ENCODE peak calls at places on chromosomes 2 and 18, in nine cellular contexts. K is adipocyte; P is kidney; H is CD8-positive, alpha-beta memory T cell; M is Caki2; U is activated CD4-positive, alpha-beta T cell treated with anti-CD3 and anti-CD28 coated beads, Interleukin-2, amount 50 U/mL, for 48 hours; E is left lung; S is Ammon's horn; R is germinal center. V is an unnamed sample.

GRCh38 chr2:8985561-8986326 is 17.7 kb downstream of the MBOAT2 start:
- DNase-seq in U (no peak), H (no peak), K (no peak), M (no peak), P (no peak), S (no peak), E (no peak), R (no peak), V (no peak)

GRCh38 chr2:43158259-43158880 is 68.0 kb downstream of the ZFP36L2 start:
- DNase-seq in K (peak; percentile 65), M (peak; percentile 84), P (peak; percentile 92), E (peak; percentile 87), S (peak; percentile 54), R (peak; percentile 23), H (no peak), U (peak; percentile 67), V (peak; percentile 73)

GRCh38 chr18:48123324-48123723 is 192.9 kb upstream of the SMAD2 start:
- DNase-seq in P (no peak), S (peak; percentile 54), U (no peak), K (no peak), E (no peak), H (no peak), M (no peak), R (no peak), V (no peak)

GRCh38 chr2:135052997-135053474 is 944 bp downstream of the RAB3GAP1 start:
- DNase-seq in R (no peak), M (no peak), S (no peak), U (peak; percentile 30), H (no peak), P (no peak), E (no peak), K (peak; percentile 34), V (peak; percentile 26)

GRCh38 chr18:386950-387349 is 113.6 kb downstream of the COLEC12 start:
- DNase-seq in M (no peak), P (no peak), R (no peak), S (no peak), K (no peak), H (no peak), E (no peak), U (no peak), V (no peak)

GRCh38 chr2:187874786-187875185 is 320.6 kb upstream of the TFPI start:
- DNase-seq in H (no peak), P (no peak), K (peak; percentile 27), E (no peak), U (no peak), S (no peak), M (no peak), R (no peak), V (no peak)

GRCh38 chr2:68280316-68280715 is 28.0 kb upstream of the PPP3R1 start:
- DNase-seq in H (no peak), M (no peak), R (no peak), U (no peak), K (no peak), S (no peak), E (no peak), P (no peak), V (no peak)

GRCh38 chr2:68753318-68753717 is 18.7 kb downstream of the ARHGAP25 start:
- DNase-seq in K (no peak), M (no peak), U (no peak), S (no peak), E (no peak), P (no peak), H (no peak), R (no peak), V (no peak)

GRCh38 chr2:10839813-10840212 is 27.2 kb upstream of the PDIA6 start:
- DNase-seq in M (no peak), R (no peak), P (no peak), H (no peak), E (no peak), U (no peak), S (no peak), K (peak; percentile 48), V (no peak)

GRCh38 chr2:159185401-159186130 is 100.9 kb downstream of the WDSUB1 start:
- DNase-seq in U (no peak), H (no peak), R (no peak), E (no peak), M (peak; percentile 98), K (no peak), P (no peak), S (peak; percentile 30), V (no peak)

GRCh38 chr2:55311444-55311870 is 42.4 kb upstream of the MTIF2 start:
- DNase-seq in P (no peak), S (no peak), H (no peak), M (peak; percentile 9), E (no peak), U (peak; percentile 33), R (no peak), K (peak; percentile 43), V (no peak)

GRCh38 chr18:56233595-56233994 is 404.8 kb downstream of the TXNL1 start:
- DNase-seq in H (no peak), K (peak; percentile 89), U (no peak), S (peak; percentile 36), E (no peak), R (no peak), P (no peak), M (no peak), V (no peak)

GRCh38 chr2:14902953-14903352 is 270.4 kb downstream of the LRATD1 start:
- DNase-seq in H (no peak), E (no peak), S (no peak), R (no peak), K (no peak), U (no peak), M (no peak), P (no peak), V (no peak)

GRCh38 chr2:10282621-10283105 is 20.0 kb upstream of the HPCAL1 start:
- DNase-seq in E (no peak), M (no peak), P (peak; percentile 27), U (no peak), H (no peak), S (no peak), R (no peak), K (no peak), V (no peak)

GRCh38 chr18:26516964-26517363 is 31.4 kb downstream of the KCTD1 start:
- DNase-seq in H (no peak), E (no peak), M (no peak), U (no peak), R (no peak), S (no peak), P (no peak), K (no peak), V (no peak)

GRCh38 chr2:143926731-143927130 is 593.2 kb downstream of the ZEB2 start:
- DNase-seq in E (no peak), K (no peak), P (no peak), M (no peak), S (no peak), U (no peak), R (no peak), H (no peak), V (no peak)

GRCh38 chr2:237429761-237430160 is 15.8 kb upstream of the COL6A3 start:
- DNase-seq in S (no peak), H (no peak), R (no peak), E (peak; percentile 76), U (peak; percentile 35), P (no peak), M (peak; percentile 27), K (no peak), V (no peak)

GRCh38 chr2:219406861-219407230 is 11.3 kb upstream of the DES start:
- DNase-seq in K (peak; percentile 86), U (no peak), S (no peak), M (no peak), P (no peak), E (no peak), R (no peak), H (no peak), V (no peak)

GRCh38 chr18:36403896-36404824 is 106.6 kb downstream of the FHOD3 start:
- DNase-seq in S (no peak), R (no peak), U (no peak), E (no peak), P (no peak), H (no peak), M (no peak), K (no peak), V (no peak)

GRCh38 chr2:7777668-7778067 is 860.5 kb downstream of the RNF144A start:
- DNase-seq in K (no peak), R (no peak), S (no peak), U (no peak), M (no peak), P (no peak), H (no peak), E (no peak), V (no peak)

GRCh38 chr2:52934354-52934898 is 833.2 kb upstream of the CHAC2 start:
- DNase-seq in U (no peak), P (no peak), K (peak; percentile 83), E (no peak), R (no peak), M (peak; percentile 62), S (no peak), H (no peak), V (no peak)

GRCh38 chr2:64622443-64623231 is 31.1 kb downstream of the SERTAD2 start:
- DNase-seq in R (no peak), H (no peak), E (no peak), K (no peak), U (no peak), S (no peak), P (no peak), M (no peak), V (no peak)

GRCh38 chr2:152875832-152876669 is 157.6 kb downstream of the ARL6IP6 start:
- DNase-seq in U (no peak), K (no peak), P (no peak), S (peak; percentile 67), H (no peak), E (no peak), M (no peak), R (no peak), V (no peak)

GRCh38 chr2:102082591-102083586 is 59.7 kb upstream of the IL1R1 start:
- DNase-seq in M (peak; percentile 61), P (no peak), H (no peak), K (peak; percentile 79), R (no peak), S (peak; percentile 32), E (peak; percentile 78), U (peak; percentile 52), V (peak; percentile 49)

GRCh38 chr2:228507870-228508269 is 326.4 kb upstream of the SPHKAP start:
- DNase-seq in H (no peak), S (no peak), E (no peak), P (no peak), U (no peak), M (peak; percentile 10), R (no peak), K (peak; percentile 7), V (no peak)

GRCh38 chr2:70089946-70090523 is 2.8 kb downstream of the PCBP1 start:
- DNase-seq in S (no peak), R (no peak), M (no peak), H (no peak), P (no peak), U (no peak), K (no peak), E (no peak), V (no peak)